ENCODE peak calls at places on chromosomes 11 and 22, in five cellular contexts. K, S, W, C and M are unnamed samples.

GRCh38 chr22:48047722-48048500 is 1285.5 kb downstream of the TBC1D22A start:
- DNase-seq in K (no peak), S (no peak), W (no peak), C (no peak), M (no peak)

GRCh38 chr22:44402196-44403111 is 89.7 kb upstream of the SHISAL1 start:
- DNase-seq in K (no peak), S (no peak), W (peak), C (no peak), M (no peak)

GRCh38 chr11:20156280-20156875 is 3.9 kb downstream of the DBX1 start:
- DNase-seq in K (no peak), S (no peak), W (no peak), C (no peak), M (no peak)

GRCh38 chr11:78310500-78310909 is 107.1 kb downstream of the GAB2 start:
- DNase-seq in K (no peak), S (peak), W (peak), C (no peak), M (peak)

GRCh38 chr22:29722151-29722550 is 2.3 kb downstream of the CABP7 start:
- DNase-seq in K (no peak), S (no peak), W (no peak), C (no peak), M (no peak)

GRCh38 chr11:21630934-21631478 is 561.9 kb upstream of the ANO5 start:
- DNase-seq in K (no peak), S (no peak), W (no peak), C (no peak), M (no peak)

GRCh38 chr11:33040127-33040861 is 922 bp downstream of the TCP11L1 start:
- DNase-seq in K (no peak), S (no peak), W (no peak), C (peak), M (no peak)

GRCh38 chr11:2792376-2793250 is 92.8 kb upstream of the KCNQ1OT1 start:
- DNase-seq in K (no peak), S (no peak), W (peak), C (no peak), M (no peak)

GRCh38 chr11:3165152-3165705 is at the start of gene OSBPL5:
- DNase-seq in K (peak), S (peak), W (peak), C (peak), M (peak)

GRCh38 chr11:32219320-32219719 is 128.4 kb downstream of the RCN1 start:
- DNase-seq in K (no peak), S (no peak), W (no peak), C (no peak), M (no peak)

GRCh38 chr22:19717691-19718254 is 3.5 kb downstream of the SEPTIN5 start:
- DNase-seq in K (peak), S (peak), W (peak), C (peak), M (peak)

GRCh38 chr11:104547996-104548661 is 350.1 kb downstream of the CASP12 start:
- DNase-seq in K (peak), S (peak), W (no peak), C (no peak), M (no peak)

DNA sequence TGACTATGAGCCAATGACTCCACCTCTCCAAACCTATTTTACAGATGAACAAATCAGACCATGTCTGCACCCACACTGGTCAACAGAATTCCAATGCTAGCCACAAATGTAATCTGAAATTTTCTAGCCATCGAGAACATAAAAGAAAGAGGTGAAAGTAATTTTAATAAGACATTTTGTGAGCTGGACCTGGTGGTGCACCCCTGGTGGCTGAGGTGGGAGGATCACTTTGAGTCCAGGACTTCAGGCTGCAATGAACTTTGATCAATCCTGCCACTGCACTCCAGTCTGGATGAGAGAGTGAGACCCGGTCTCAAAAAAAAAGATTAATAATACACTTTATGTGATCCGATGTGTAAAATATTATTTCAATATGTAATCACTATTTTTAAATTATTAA is 9.4 kb upstream of the RNF185 start:
- DNase-seq in K (no peak), S (no peak), W (no peak), C (no peak), M (no peak)
- TF ChIP-seq CTCF in K (peak), S (peak), W (no peak), C (peak), M (peak)

GRCh38 chr11:130415719-130416536 is 12.5 kb downstream of the ADAMTS8 start:
- DNase-seq in K (no peak), S (no peak), W (no peak), C (no peak), M (no peak)

GRCh38 chr11:130416537-130416896 is 11.9 kb downstream of the ADAMTS8 start:
- DNase-seq in K (no peak), S (no peak), W (no peak), C (no peak), M (no peak)

GRCh38 chr11:130411223-130411622 is 17.2 kb downstream of the ADAMTS8 start:
- DNase-seq in K (no peak), S (no peak), W (no peak), C (no peak), M (no peak)

GRCh38 chr11:130414107-130415088 is 14.0 kb downstream of the ADAMTS8 start:
- DNase-seq in K (no peak), S (no peak), W (no peak), C (no peak), M (no peak)

GRCh38 chr11:130413383-130414106 is 14.9 kb downstream of the ADAMTS8 start:
- DNase-seq in K (peak), S (peak), W (peak), C (no peak), M (peak)
- H3K4me3 ChIP-seq in K (no peak), S (no peak), W (no peak), C (no peak), M (no peak)

GRCh38 chr11:92346220-92346619 is 121.6 kb downstream of the FAT3 start:
- DNase-seq in K (no peak), S (no peak), W (no peak), C (no peak), M (no peak)

GRCh38 chr11:92342034-92342433 is 117.4 kb downstream of the FAT3 start:
- DNase-seq in K (no peak), S (no peak), W (no peak), C (no peak), M (no peak)

GRCh38 chr11:92342886-92343285 is 118.3 kb downstream of the FAT3 start:
- DNase-seq in K (no peak), S (peak), W (no peak), C (no peak), M (no peak)

GRCh38 chr11:92340839-92341238 is 116.2 kb downstream of the FAT3 start:
- DNase-seq in K (peak), S (peak), W (no peak), C (peak), M (peak)
- TF ChIP-seq CTCF in K (peak), S (peak), W (no peak), C (peak), M (peak)

GRCh38 chr11:64060861-64061444 is 25.2 kb downstream of the FLRT1 start:
- DNase-seq in K (peak), S (peak), W (no peak), C (peak), M (peak)
- H3K4me3 ChIP-seq in K (peak), S (peak), W (peak), C (peak), M (peak)

GRCh38 chr11:77030834-77031414 is 3.3 kb upstream of the B3GNT6 start:
- DNase-seq in K (no peak), S (no peak), W (no peak), C (no peak), M (no peak)
- TF ChIP-seq CTCF in K (no peak), S (no peak), W (no peak), C (no peak), M (no peak)

GRCh38 chr11:100383357-100383865 is 303.7 kb upstream of the ARHGAP42 start:
- DNase-seq in K (no peak), S (no peak), W (no peak), C (no peak), M (no peak)
- H3K4me3 ChIP-seq in K (no peak), S (no peak), W (no peak), C (no peak), M (no peak)

DNA sequence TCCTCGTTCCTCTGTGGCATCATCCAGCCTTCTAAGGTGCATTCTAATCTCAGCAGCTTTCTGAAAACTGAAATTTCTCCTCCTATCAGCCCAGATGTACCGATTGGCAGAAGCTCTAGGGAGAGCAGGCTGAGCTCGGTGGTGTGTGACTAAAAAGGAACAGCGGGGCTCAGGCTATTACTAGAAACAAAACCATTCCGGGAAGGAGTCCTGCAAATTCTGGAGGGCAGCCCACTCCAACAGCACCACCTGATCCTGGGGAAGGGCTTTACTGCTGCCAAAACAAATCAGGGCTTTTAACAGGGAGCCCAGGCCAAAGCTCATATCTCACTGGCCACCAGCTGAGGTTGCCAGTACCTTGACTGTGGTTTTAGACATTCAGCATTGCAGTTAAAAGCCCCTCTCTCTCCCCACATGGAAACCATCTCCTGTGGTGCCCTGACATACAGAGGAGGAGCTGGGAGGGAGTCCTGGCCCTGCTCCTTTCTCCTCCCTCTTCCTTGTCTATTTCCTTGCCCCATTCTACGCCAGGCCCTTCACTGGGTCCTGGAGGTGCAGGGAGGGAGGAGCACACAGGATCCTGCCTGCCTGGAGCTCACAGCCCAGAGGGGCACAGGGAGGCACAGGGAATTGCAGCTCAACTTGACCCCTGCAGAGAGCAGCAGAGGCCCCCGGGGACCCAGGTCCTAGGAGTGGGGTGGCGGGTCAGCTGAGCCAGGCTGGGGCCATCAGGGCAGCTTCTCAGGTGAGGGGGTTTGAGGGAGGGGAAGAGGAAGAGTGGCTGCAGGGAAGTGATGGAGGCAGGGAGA is 889 bp downstream of the PLAAT4 start:
- DNase-seq in K (peak), S (peak), W (peak), C (no peak), M (peak)
- TF ChIP-seq CTCF in K (no peak), S (no peak), W (no peak), C (no peak), M (no peak)

GRCh38 chr22:24426436-24426835 is 963 bp upstream of the ADORA2A start:
- DNase-seq in K (no peak), S (no peak), W (no peak), C (no peak), M (no peak)

GRCh38 chr22:24429411-24430365 is 2.3 kb downstream of the ADORA2A start:
- DNase-seq in K (peak), S (peak), W (no peak), C (peak), M (no peak)

GRCh38 chr22:24428751-24429410 is 1.5 kb downstream of the ADORA2A start:
- DNase-seq in K (no peak), S (no peak), W (no peak), C (no peak), M (no peak)

GRCh38 chr22:24426859-24427499 is 420 bp upstream of the ADORA2A start:
- DNase-seq in K (no peak), S (no peak), W (no peak), C (no peak), M (no peak)

GRCh38 chr22:24427500-24428164 is at the start of gene ADORA2A:
- DNase-seq in K (no peak), S (no peak), W (no peak), C (no peak), M (no peak)
- H3K4me3 ChIP-seq in K (no peak), S (no peak), W (no peak), C (no peak), M (no peak)

GRCh38 chr11:37525336-37525735 is 927.3 kb upstream of the RAG2 start:
- DNase-seq in K (no peak), S (peak), W (no peak), C (peak), M (no peak)
- TF ChIP-seq CTCF in K (peak), S (no peak), W (no peak), C (peak), M (peak)